ENCODE peak calls at places on chromosomes 2 and 18, in six cellular contexts. I is caudate nucleus, W is RWPE1, M is uterus, X is MM.1S, E is kidney. K is an unnamed sample.

GRCh38 chr18:74896390-74896991 is 298.8 kb downstream of the ZNF407 start:
- DNase-seq in I (no peak), W (peak; percentile 36), M (no peak), X (peak; percentile 71), E (no peak), K (no peak)

GRCh38 chr2:28102455-28102874 is 211.9 kb downstream of the BABAM2 start:
- DNase-seq in I (no peak), W (no peak), M (no peak), X (no peak), E (no peak), K (no peak)

GRCh38 chr2:162243305-162243693 is at the start of gene FAP:
- DNase-seq in I (no peak), W (no peak), M (peak; percentile 47), X (no peak), E (no peak), K (no peak)

GRCh38 chr2:239157269-239157668 is 243.6 kb downstream of the HDAC4 start:
- DNase-seq in I (no peak), W (no peak), M (peak; percentile 10), X (no peak), E (peak; percentile 63), K (peak; percentile 59)

GRCh38 chr2:16614314-16614860 is 51.2 kb downstream of the CYRIA start:
- DNase-seq in I (no peak), W (no peak), M (no peak), X (no peak), E (no peak), K (no peak)

GRCh38 chr2:219782999-219783398 is 155.6 kb downstream of the SLC4A3 start:
- DNase-seq in I (no peak), W (no peak), M (no peak), X (no peak), E (no peak), K (no peak)

GRCh38 chr2:224145751-224146355 is 106.8 kb upstream of the SERPINE2 start:
- DNase-seq in I (no peak), W (peak; percentile 60), M (no peak), X (no peak), E (no peak), K (no peak)

GRCh38 chr2:175815537-175815936 is 186.5 kb downstream of the LNPK start:
- DNase-seq in I (no peak), W (peak; percentile 27), M (no peak), X (no peak), E (no peak), K (no peak)

GRCh38 chr2:36536776-36537175 is 61.2 kb downstream of the FEZ2 start:
- DNase-seq in I (no peak), W (no peak), M (no peak), X (no peak), E (no peak), K (no peak)

GRCh38 chr2:10444463-10444862 is 3.7 kb downstream of the ODC1 start:
- DNase-seq in I (no peak), W (no peak), M (no peak), X (no peak), E (no peak), K (no peak)

GRCh38 chr2:234710587-234710986 is 213.7 kb upstream of the ARL4C start:
- DNase-seq in I (no peak), W (no peak), M (no peak), X (no peak), E (no peak), K (no peak)
- H3K27ac ChIP-seq in I (no peak overlapping the region), W (no peak overlapping the region), M (no peak overlapping the region), X (no peak overlapping the region), E (no peak overlapping the region), K (no peak overlapping the region)

DNA sequence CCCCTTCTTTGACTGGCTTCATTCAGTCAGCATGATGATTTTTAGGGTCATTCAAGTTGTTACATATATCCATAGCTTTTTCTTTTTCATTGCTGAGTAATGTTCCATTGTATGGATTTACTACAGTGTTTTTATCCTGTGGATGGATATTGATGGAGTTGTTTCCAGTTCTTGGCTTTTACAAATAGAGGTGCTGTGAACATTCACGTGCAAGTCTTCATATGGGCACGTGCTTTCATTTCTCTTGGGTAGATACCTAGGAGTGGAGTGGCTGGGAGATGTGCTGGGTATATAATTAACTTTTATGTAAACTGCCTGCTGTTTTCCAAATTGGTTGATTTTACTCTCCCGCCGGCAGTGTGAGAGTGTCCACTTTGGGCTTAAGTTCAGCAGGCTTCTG is 16.5 kb downstream of the AGAP1 start:
- DNase-seq in I (no peak), W (no peak), M (no peak), X (no peak), E (no peak), K (no peak)
- H3K27ac ChIP-seq in I (no peak overlapping the region), W (no peak overlapping the region), M (no peak overlapping the region), X (no peak overlapping the region), E (peak overlapping the region; percentile 32), K (no peak overlapping the region)

GRCh38 chr2:25256486-25256875 is 85.2 kb downstream of the DNMT3A start:
- DNase-seq in I (no peak), W (no peak), M (no peak), X (no peak), E (no peak), K (no peak)

GRCh38 chr2:25258814-25259743 is 82.6 kb downstream of the DNMT3A start:
- DNase-seq in I (no peak), W (no peak), M (no peak), X (no peak), E (no peak), K (no peak)

GRCh38 chr2:25257032-25257455 is 84.7 kb downstream of the DNMT3A start:
- DNase-seq in I (no peak), W (no peak), M (no peak), X (no peak), E (no peak), K (peak; percentile 80)

GRCh38 chr2:25259744-25260124 is 82.0 kb downstream of the DNMT3A start:
- DNase-seq in I (no peak), W (no peak), M (no peak), X (no peak), E (no peak), K (no peak)

DNA sequence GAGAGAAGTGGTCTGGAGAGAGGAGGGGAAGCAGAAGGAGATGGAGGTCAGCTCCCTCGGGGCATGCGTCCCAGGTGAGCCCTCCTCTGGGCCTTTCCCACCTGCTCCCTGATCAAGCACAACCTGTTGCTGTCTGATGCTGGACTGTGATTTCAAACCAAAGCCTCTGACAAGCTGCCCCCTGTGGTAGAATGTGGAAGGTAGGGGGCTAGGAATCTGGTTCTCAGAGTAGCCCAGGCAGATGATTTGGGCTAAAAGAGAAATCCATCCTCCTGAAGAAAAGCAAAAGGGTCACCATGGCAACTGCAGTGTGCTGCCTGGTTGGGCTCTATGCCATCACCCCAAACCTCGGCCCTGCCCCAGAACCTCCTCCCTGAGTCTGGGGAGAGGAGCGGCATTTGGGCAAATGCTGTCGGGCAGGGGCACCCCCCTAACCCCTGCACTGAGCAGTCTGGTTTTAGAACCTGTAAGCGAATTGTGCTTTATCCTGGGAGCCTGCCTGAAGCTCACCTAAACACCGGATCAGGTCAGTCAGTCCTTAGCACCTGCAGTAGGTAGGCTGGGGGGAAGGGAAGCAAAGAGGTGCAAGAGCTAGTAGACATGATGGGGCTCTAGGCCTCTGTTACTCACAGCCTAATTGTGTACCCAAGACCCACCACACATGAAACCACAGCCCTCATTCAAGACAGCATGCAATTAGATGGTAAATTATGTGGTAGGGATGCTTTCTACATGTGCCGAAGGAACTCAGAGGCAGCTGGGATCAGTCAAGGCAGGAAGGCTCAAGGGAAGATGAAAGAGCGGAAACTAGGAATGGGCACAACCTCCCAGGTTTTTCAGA is 83.6 kb downstream of the DNMT3A start:
- DNase-seq in I (no peak), W (no peak), M (no peak), X (no peak), E (no peak), K (no peak)
- H3K27ac ChIP-seq in I (peak overlapping the region; percentile 82), W (no peak overlapping the region), M (no peak overlapping the region), X (no peak overlapping the region), E (peak overlapping the region; percentile 3), K (peak overlapping the region; percentile 55)

GRCh38 chr2:42893047-42893758 is 100.8 kb upstream of the HAAO start:
- DNase-seq in I (no peak), W (no peak), M (no peak), X (no peak), E (no peak), K (no peak)

GRCh38 chr2:42897386-42897785 is 105.0 kb upstream of the HAAO start:
- DNase-seq in I (no peak), W (no peak), M (no peak), X (no peak), E (no peak), K (no peak)

GRCh38 chr2:42895134-42895795 is 102.9 kb upstream of the HAAO start:
- DNase-seq in I (no peak), W (no peak), M (no peak), X (no peak), E (no peak), K (no peak)

GRCh38 chr2:42900226-42900744 is 107.9 kb upstream of the HAAO start:
- DNase-seq in I (no peak), W (no peak), M (no peak), X (no peak), E (no peak), K (no peak)

GRCh38 chr2:42895796-42896145 is 103.4 kb upstream of the HAAO start:
- DNase-seq in I (no peak), W (no peak), M (no peak), X (no peak), E (no peak), K (peak; percentile 49)
- H3K27ac ChIP-seq in I (no peak overlapping the region), W (peak overlapping the region; percentile 88), M (peak overlapping the region; percentile 23), X (no peak overlapping the region), E (no peak overlapping the region), K (no peak overlapping the region)

GRCh38 chr2:191643425-191643824 is 34.5 kb upstream of the NABP1 start:
- DNase-seq in I (no peak), W (no peak), M (no peak), X (no peak), E (no peak), K (no peak)
- H3K27ac ChIP-seq in I (no peak overlapping the region), W (no peak overlapping the region), M (no peak overlapping the region), X (no peak overlapping the region), E (no peak overlapping the region), K (no peak overlapping the region)

K was measured in sigmoid colon.